ENCODE peak calls at places on chromosomes 3 and 15, in five cellular contexts. One of them, this sample, is unnamed.

GRCh38 chr15:69701198-69701597 is 248.6 kb downstream of the RPLP1 start:
- DNase-seq in PC-3: no peak
- DNase-seq in dorsolateral prefrontal cortex: no peak
- DNase-seq in brain microvascular endothelial cell: no peak
- DNase-seq in SJCRH30: no peak
- DNase-seq in this sample: no peak

GRCh38 chr15:26971303-26972018 is 480 bp downstream of the GABRG3 start:
- DNase-seq in dorsolateral prefrontal cortex: peak; percentile 53
- DNase-seq in brain microvascular endothelial cell: no peak
- DNase-seq in SJCRH30: peak; percentile 24
- DNase-seq in PC-3: no peak
- DNase-seq in this sample: no peak

GRCh38 chr3:96266395-96267187 is 547.8 kb upstream of the EPHA6 start:
- DNase-seq in brain microvascular endothelial cell: no peak
- DNase-seq in SJCRH30: no peak
- DNase-seq in PC-3: peak; percentile 68
- DNase-seq in dorsolateral prefrontal cortex: no peak
- DNase-seq in this sample: no peak

GRCh38 chr3:85003479-85003878 is 44.7 kb downstream of the CADM2 start:
- DNase-seq in SJCRH30: no peak
- DNase-seq in dorsolateral prefrontal cortex: no peak
- DNase-seq in brain microvascular endothelial cell: no peak
- DNase-seq in PC-3: no peak
- DNase-seq in this sample: no peak

GRCh38 chr3:36542186-36542585 is 161.9 kb downstream of the STAC start:
- DNase-seq in SJCRH30: no peak
- DNase-seq in dorsolateral prefrontal cortex: no peak
- DNase-seq in brain microvascular endothelial cell: peak; percentile 29
- DNase-seq in PC-3: no peak
- DNase-seq in this sample: no peak

GRCh38 chr3:107525954-107526305 is 3.2 kb downstream of the BBX start:
- DNase-seq in brain microvascular endothelial cell: no peak
- DNase-seq in dorsolateral prefrontal cortex: no peak
- DNase-seq in SJCRH30: no peak
- DNase-seq in PC-3: peak; percentile 9
- DNase-seq in this sample: no peak

GRCh38 chr3:178090899-178091298 is 445.3 kb upstream of the KCNMB2 start:
- DNase-seq in dorsolateral prefrontal cortex: no peak
- DNase-seq in brain microvascular endothelial cell: no peak
- DNase-seq in SJCRH30: no peak
- DNase-seq in PC-3: no peak
- DNase-seq in this sample: no peak

GRCh38 chr3:111517801-111518200 is 24.2 kb upstream of the CD96 start:
- DNase-seq in PC-3: no peak
- DNase-seq in dorsolateral prefrontal cortex: no peak
- DNase-seq in SJCRH30: no peak
- DNase-seq in brain microvascular endothelial cell: no peak
- DNase-seq in this sample: no peak

GRCh38 chr3:115692887-115693524 is 69.7 kb downstream of the GAP43 start:
- DNase-seq in PC-3: peak; percentile 90
- DNase-seq in dorsolateral prefrontal cortex: peak; percentile 71
- DNase-seq in brain microvascular endothelial cell: peak; percentile 80
- DNase-seq in SJCRH30: peak; percentile 59
- DNase-seq in this sample: peak; percentile 52

GRCh38 chr15:81303241-81304225 is 20.4 kb downstream of the STARD5 start:
- DNase-seq in brain microvascular endothelial cell: peak; percentile 56
- DNase-seq in dorsolateral prefrontal cortex: no peak
- DNase-seq in SJCRH30: no peak
- DNase-seq in PC-3: no peak
- DNase-seq in this sample: no peak

GRCh38 chr15:39538936-39539335 is 41.9 kb upstream of the THBS1 start:
- DNase-seq in dorsolateral prefrontal cortex: no peak
- DNase-seq in brain microvascular endothelial cell: no peak
- DNase-seq in PC-3: no peak
- DNase-seq in SJCRH30: no peak
- DNase-seq in this sample: no peak

GRCh38 chr3:41462103-41462691 is 262.9 kb downstream of the CTNNB1 start:
- DNase-seq in SJCRH30: no peak
- DNase-seq in PC-3: peak; percentile 3
- DNase-seq in brain microvascular endothelial cell: no peak
- DNase-seq in dorsolateral prefrontal cortex: no peak
- DNase-seq in this sample: no peak

GRCh38 chr3:179093807-179094206 is 22.2 kb upstream of the ZMAT3 start:
- DNase-seq in PC-3: peak; percentile 27
- DNase-seq in brain microvascular endothelial cell: peak; percentile 66
- DNase-seq in dorsolateral prefrontal cortex: no peak
- DNase-seq in SJCRH30: peak; percentile 90
- DNase-seq in this sample: no peak

GRCh38 chr3:189108032-189108431 is 63.7 kb upstream of the TPRG1 start:
- DNase-seq in brain microvascular endothelial cell: no peak
- DNase-seq in PC-3: no peak
- DNase-seq in SJCRH30: no peak
- DNase-seq in dorsolateral prefrontal cortex: no peak
- DNase-seq in this sample: no peak

GRCh38 chr3:53800507-53800906 is 45.7 kb downstream of the CHDH start:
- DNase-seq in brain microvascular endothelial cell: no peak
- DNase-seq in PC-3: no peak
- DNase-seq in dorsolateral prefrontal cortex: no peak
- DNase-seq in SJCRH30: no peak
- DNase-seq in this sample: no peak
- H3K27ac ChIP-seq in brain microvascular endothelial cell: no peak overlapping the region
- H3K27ac ChIP-seq in PC-3: no peak overlapping the region
- H3K27ac ChIP-seq in dorsolateral prefrontal cortex: no peak overlapping the region
- H3K27ac ChIP-seq in SJCRH30: no peak overlapping the region
- H3K27ac ChIP-seq in this sample: no peak overlapping the region

GRCh38 chr3:120568624-120569023 is 27.5 kb upstream of the NDUFB4 start:
- DNase-seq in PC-3: no peak
- DNase-seq in dorsolateral prefrontal cortex: no peak
- DNase-seq in SJCRH30: no peak
- DNase-seq in brain microvascular endothelial cell: no peak
- DNase-seq in this sample: peak; percentile 28

GRCh38 chr3:120569224-120569915 is 26.8 kb upstream of the NDUFB4 start:
- DNase-seq in brain microvascular endothelial cell: no peak
- DNase-seq in SJCRH30: no peak
- DNase-seq in dorsolateral prefrontal cortex: no peak
- DNase-seq in PC-3: no peak
- DNase-seq in this sample: no peak

GRCh38 chr3:120566243-120566980 is 29.7 kb upstream of the NDUFB4 start:
- DNase-seq in dorsolateral prefrontal cortex: no peak
- DNase-seq in PC-3: no peak
- DNase-seq in SJCRH30: no peak
- DNase-seq in brain microvascular endothelial cell: no peak
- DNase-seq in this sample: no peak

GRCh38 chr3:120567370-120568197 is 28.6 kb upstream of the NDUFB4 start:
- DNase-seq in SJCRH30: peak; percentile 40
- DNase-seq in PC-3: peak; percentile 70
- DNase-seq in dorsolateral prefrontal cortex: no peak
- DNase-seq in brain microvascular endothelial cell: peak; percentile 44
- DNase-seq in this sample: no peak

GRCh38 chr3:120568198-120568523 is 28.0 kb upstream of the NDUFB4 start:
- DNase-seq in brain microvascular endothelial cell: no peak
- DNase-seq in dorsolateral prefrontal cortex: no peak
- DNase-seq in PC-3: no peak
- DNase-seq in SJCRH30: no peak
- DNase-seq in this sample: no peak
- H3K27ac ChIP-seq in brain microvascular endothelial cell: no peak overlapping the region
- H3K27ac ChIP-seq in dorsolateral prefrontal cortex: peak overlapping the region; percentile 83
- H3K27ac ChIP-seq in PC-3: no peak overlapping the region
- H3K27ac ChIP-seq in SJCRH30: no peak overlapping the region
- H3K27ac ChIP-seq in this sample: peak overlapping the region; percentile 87

DNA sequence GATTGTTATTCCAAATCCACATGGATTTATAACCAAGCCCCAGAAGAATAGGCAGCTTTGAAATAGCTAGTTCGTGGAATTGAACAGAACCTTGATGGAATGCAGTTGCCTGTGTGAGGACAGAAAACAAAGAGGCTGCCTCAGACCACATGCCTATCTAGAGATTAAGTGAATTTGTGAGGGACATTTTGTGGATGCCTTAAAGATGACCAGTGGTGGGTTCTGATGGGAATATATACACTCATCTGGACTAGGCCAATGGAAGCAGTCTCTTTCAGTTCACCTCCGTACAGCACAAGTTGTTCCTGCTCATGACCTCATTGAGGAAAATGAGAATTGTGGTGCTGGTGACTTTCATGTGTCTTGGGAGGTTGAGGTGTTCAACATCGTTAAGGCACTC is 63.2 kb upstream of the PYDC2 start:
- DNase-seq in brain microvascular endothelial cell: peak; percentile 68
- DNase-seq in dorsolateral prefrontal cortex: no peak
- DNase-seq in SJCRH30: peak; percentile 52
- DNase-seq in PC-3: no peak
- DNase-seq in this sample: no peak
- H3K27ac ChIP-seq in brain microvascular endothelial cell: peak overlapping the region; percentile 6
- H3K27ac ChIP-seq in dorsolateral prefrontal cortex: no peak overlapping the region
- H3K27ac ChIP-seq in SJCRH30: peak overlapping the region; percentile 78
- H3K27ac ChIP-seq in PC-3: no peak overlapping the region
- H3K27ac ChIP-seq in this sample: no peak overlapping the region

GRCh38 chr15:58457466-58457965 is 25.7 kb downstream of the LIPC start:
- DNase-seq in dorsolateral prefrontal cortex: no peak
- DNase-seq in brain microvascular endothelial cell: peak; percentile 74
- DNase-seq in PC-3: peak; percentile 91
- DNase-seq in SJCRH30: no peak
- DNase-seq in this sample: no peak

GRCh38 chr15:58453931-58454793 is 22.4 kb downstream of the LIPC start:
- DNase-seq in dorsolateral prefrontal cortex: no peak
- DNase-seq in brain microvascular endothelial cell: no peak
- DNase-seq in PC-3: no peak
- DNase-seq in SJCRH30: peak; percentile 98
- DNase-seq in this sample: no peak

GRCh38 chr15:58458076-58458475 is 26.3 kb downstream of the LIPC start:
- DNase-seq in SJCRH30: no peak
- DNase-seq in PC-3: no peak
- DNase-seq in dorsolateral prefrontal cortex: no peak
- DNase-seq in brain microvascular endothelial cell: no peak
- DNase-seq in this sample: no peak

GRCh38 chr15:58452775-58453174 is 21.0 kb downstream of the LIPC start:
- DNase-seq in dorsolateral prefrontal cortex: no peak
- DNase-seq in PC-3: no peak
- DNase-seq in brain microvascular endothelial cell: no peak
- DNase-seq in SJCRH30: no peak
- DNase-seq in this sample: no peak

GRCh38 chr15:58454950-58455401 is 23.2 kb downstream of the LIPC start:
- DNase-seq in SJCRH30: no peak
- DNase-seq in dorsolateral prefrontal cortex: no peak
- DNase-seq in brain microvascular endothelial cell: no peak
- DNase-seq in PC-3: no peak
- DNase-seq in this sample: no peak
- H3K27ac ChIP-seq in SJCRH30: peak overlapping the region; percentile 99
- H3K27ac ChIP-seq in dorsolateral prefrontal cortex: no peak overlapping the region
- H3K27ac ChIP-seq in brain microvascular endothelial cell: no peak overlapping the region
- H3K27ac ChIP-seq in PC-3: no peak overlapping the region
- H3K27ac ChIP-seq in this sample: no peak overlapping the region

GRCh38 chr3:50268703-50269451 is at the start of gene SEMA3B:
- DNase-seq in PC-3: peak; percentile 91
- DNase-seq in brain microvascular endothelial cell: no peak
- DNase-seq in SJCRH30: peak; percentile 64
- DNase-seq in dorsolateral prefrontal cortex: no peak
- DNase-seq in this sample: peak; percentile 38
- H3K27ac ChIP-seq in PC-3: peak within 1 kb of the TSS; percentile 75
- H3K27ac ChIP-seq in brain microvascular endothelial cell: no peak within 1 kb of the TSS
- H3K27ac ChIP-seq in SJCRH30: no peak within 1 kb of the TSS
- H3K27ac ChIP-seq in dorsolateral prefrontal cortex: peak within 1 kb of the TSS; percentile 100
- H3K27ac ChIP-seq in this sample: peak within 1 kb of the TSS; percentile 100

DNA sequence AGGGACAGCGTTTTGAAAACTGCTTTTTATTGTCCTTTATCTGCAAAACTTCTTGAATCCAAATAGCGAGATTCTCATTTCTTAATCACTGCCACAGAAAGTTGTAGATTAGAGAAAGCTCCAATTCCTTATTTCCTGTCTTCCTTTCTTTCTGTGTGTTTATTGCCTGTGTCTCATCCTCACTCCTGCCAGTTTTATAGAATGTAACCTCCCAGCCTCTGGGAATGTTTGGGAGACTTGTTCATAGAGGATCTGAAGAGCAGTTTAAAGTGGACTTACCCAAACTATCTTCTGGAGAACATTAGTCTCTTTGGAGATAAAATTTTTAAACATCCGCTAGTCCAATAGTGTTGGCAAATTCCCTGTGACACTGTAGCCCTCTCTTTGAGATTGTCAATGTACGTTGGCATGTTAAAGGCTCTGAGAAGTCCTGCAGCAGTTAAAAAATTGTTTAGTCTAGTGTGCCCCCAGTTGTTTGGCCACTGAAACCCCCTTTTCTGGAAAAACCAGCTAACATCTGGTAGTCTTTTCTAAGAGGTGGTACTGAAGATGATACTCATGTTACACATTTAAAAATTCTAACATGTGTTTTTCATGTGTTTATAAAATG is 50.5 kb downstream of the FLNB start:
- DNase-seq in dorsolateral prefrontal cortex: no peak
- DNase-seq in PC-3: peak; percentile 65
- DNase-seq in brain microvascular endothelial cell: no peak
- DNase-seq in SJCRH30: no peak
- DNase-seq in this sample: no peak
- H3K27ac ChIP-seq in dorsolateral prefrontal cortex: no peak overlapping the region
- H3K27ac ChIP-seq in PC-3: peak overlapping the region; percentile 47
- H3K27ac ChIP-seq in brain microvascular endothelial cell: peak overlapping the region; percentile 76
- H3K27ac ChIP-seq in SJCRH30: peak overlapping the region; percentile 64
- H3K27ac ChIP-seq in this sample: no peak overlapping the region

This sample was measured in caudate nucleus.